ENCODE peak calls at places on chromosome 22, in nine cellular contexts. J is effector memory CD4-positive, alpha-beta T cell; N is activated naive CD4-positive, alpha-beta T cell; Z is T follicular helper cell; H is NCI-H1092 treated with DMSO at 0.1 percent for 48 hours; R is prostate gland; C is CD8-positive, alpha-beta T cell; E is activated CD4-positive, alpha-beta T cell treated with anti-CD3 and anti-CD28 coated beads for 24 hours; B is HCEC 1CT. S is an unnamed sample.

GRCh38 chr22:41512421-41513194 is 31.7 kb downstream of the POLR3H start:
- DNase-seq in H (no peak), N (no peak), R (peak), B (peak), J (no peak), Z (no peak), E (no peak), C (no peak), S (no peak)

GRCh38 chr22:28411125-28411524 is 268.5 kb downstream of the TTC28 start:
- DNase-seq in C (no peak), R (no peak), B (no peak), E (no peak), H (no peak), J (no peak), N (no peak), Z (no peak), S (no peak)

GRCh38 chr22:26884921-26885320 is 227.5 kb downstream of the MIAT start:
- DNase-seq in H (no peak), R (no peak), Z (no peak), N (no peak), J (no peak), E (no peak), C (no peak), B (no peak), S (no peak)

GRCh38 chr22:45336971-45337431 is 27.3 kb downstream of the FAM118A start:
- DNase-seq in Z (no peak), E (no peak), C (no peak), J (no peak), R (peak), N (no peak), H (peak), B (no peak), S (no peak)

GRCh38 chr22:24428751-24429410 is 1.5 kb downstream of the ADORA2A start:
- DNase-seq in J (no peak), E (no peak), B (no peak), N (no peak), Z (no peak), R (no peak), H (no peak), C (no peak), S (no peak)

GRCh38 chr22:34804588-34804987 is 261.4 kb upstream of the ISX start:
- DNase-seq in C (no peak), N (no peak), E (no peak), H (no peak), Z (no peak), B (no peak), R (no peak), J (no peak), S (no peak)

GRCh38 chr22:25159028-25159427 is 40.6 kb upstream of the CRYBB3 start:
- DNase-seq in C (no peak), N (no peak), R (no peak), H (no peak), J (no peak), B (no peak), Z (no peak), E (no peak), S (no peak)

GRCh38 chr22:28920757-28921584 is 37.6 kb downstream of the ZNRF3 start:
- DNase-seq in B (no peak), J (no peak), H (no peak), R (no peak), C (no peak), Z (no peak), N (no peak), E (no peak), S (no peak)

GRCh38 chr22:19879996-19880785 is 25.5 kb upstream of the GNB1L start:
- DNase-seq in N (no peak), C (no peak), J (no peak), E (no peak), B (no peak), H (no peak), R (no peak), Z (no peak), S (no peak)

GRCh38 chr22:28759861-28760560 is 12.5 kb upstream of the CCDC117 start:
- DNase-seq in R (no peak), B (no peak), E (no peak), H (no peak), J (no peak), Z (no peak), N (no peak), C (no peak), S (no peak)

GRCh38 chr22:24435861-24436351 is 8.5 kb downstream of the ADORA2A start:
- DNase-seq in J (no peak), E (no peak), Z (no peak), B (no peak), H (no peak), R (no peak), C (no peak), N (no peak), S (no peak)

GRCh38 chr22:49294656-49295464 is 532.8 kb downstream of the BRD1 start:
- DNase-seq in Z (no peak), J (no peak), E (no peak), B (no peak), R (no peak), C (no peak), N (no peak), H (no peak), S (no peak)

GRCh38 chr22:32801436-32802290 is at the start of gene TIMP3:
- DNase-seq in C (no peak), Z (no peak), B (no peak), E (no peak), N (no peak), J (no peak), R (peak), H (peak), S (peak)

GRCh38 chr22:26064048-26064447 is 105.2 kb upstream of the SEZ6L start:
- DNase-seq in H (no peak), R (no peak), E (no peak), C (no peak), J (no peak), Z (no peak), B (no peak), N (no peak), S (no peak)

GRCh38 chr22:20937031-20937793 is 20.0 kb downstream of the CRKL start:
- DNase-seq in B (no peak), H (no peak), N (no peak), E (no peak), R (no peak), Z (no peak), J (no peak), C (no peak), S (peak)

S was measured in G401.